ENCODE peak calls at places on chromosomes 3 and 15, in four cellular contexts. P is amniotic stem cell; Z is CD4-positive, alpha-beta T cell; B is stimulated activated naive CD8-positive, alpha-beta T cell treated with anti-CD3 and anti-CD28 coated beads, Interleukin-15, amount 100 ng/mL, for 72 hours. T is an unnamed sample.

GRCh38 chr15:40246496-40247275 is 7.8 kb downstream of the PAK6 start:
- DNase-seq in P (no peak), Z (no peak), B (no peak), T (no peak)

GRCh38 chr3:30984855-30985793 is 90.7 kb upstream of the GADL1 start:
- DNase-seq in P (no peak), Z (no peak), B (no peak), T (no peak)

GRCh38 chr15:42036991-42037390 is 16.1 kb upstream of the PLA2G4E start:
- DNase-seq in P (no peak), Z (no peak), B (no peak), T (no peak)

GRCh38 chr15:33068531-33068990 is 126.0 kb downstream of the FMN1 start:
- DNase-seq in P (no peak), Z (no peak), B (no peak), T (no peak)

GRCh38 chr3:46900007-46900292 is 22.4 kb downstream of the PTH1R start:
- DNase-seq in P (no peak), Z (no peak), B (no peak), T (no peak)

GRCh38 chr15:59688383-59688887 is 685 bp downstream of the BNIP2 start:
- DNase-seq in P (peak; percentile 40), Z (no peak), B (no peak), T (no peak)

GRCh38 chr15:60651734-60652141 is 172.8 kb upstream of the ICE2 start:
- DNase-seq in P (no peak), Z (no peak), B (no peak), T (no peak)

GRCh38 chr3:16741890-16742289 is 136.7 kb upstream of the DAZL start:
- DNase-seq in P (no peak), Z (no peak), B (peak; percentile 11), T (no peak)

GRCh38 chr3:58004972-58005371 is 3.2 kb upstream of the FLNB start:
- DNase-seq in P (no peak), Z (no peak), B (no peak), T (no peak)

GRCh38 chr15:92097473-92098178 is 244.1 kb downstream of the SLCO3A1 start:
- DNase-seq in P (peak; percentile 28), Z (peak; percentile 26), B (peak; percentile 51), T (no peak)

GRCh38 chr3:71317749-71318458 is 265.6 kb downstream of the FOXP1 start:
- DNase-seq in P (no peak), Z (no peak), B (no peak), T (no peak)

GRCh38 chr15:72515591-72516389 is 41.7 kb downstream of the ARIH1 start:
- DNase-seq in P (no peak), Z (no peak), B (no peak), T (no peak)

GRCh38 chr15:41695750-41696436 is 35.7 kb downstream of the MGA start:
- DNase-seq in P (no peak), Z (peak; percentile 15), B (peak; percentile 43), T (peak; percentile 73)

GRCh38 chr3:163476179-163476578 is 1602.1 kb downstream of the SI start:
- DNase-seq in P (no peak), Z (no peak), B (no peak), T (no peak)

GRCh38 chr15:87578776-87579175 is 677.8 kb downstream of the NTRK3 start:
- DNase-seq in P (no peak), Z (no peak), B (no peak), T (no peak)

GRCh38 chr15:49300856-49301255 is 122.2 kb upstream of the FGF7 start:
- DNase-seq in P (no peak), Z (no peak), B (no peak), T (no peak)

GRCh38 chr3:152196782-152197181 is 71.9 kb upstream of the MBNL1 start:
- DNase-seq in P (no peak), Z (no peak), B (no peak), T (no peak)

GRCh38 chr3:24832878-24833277 is 338.2 kb upstream of the THRB start:
- DNase-seq in P (no peak), Z (no peak), B (no peak), T (no peak)